ENCODE peak calls at places on chromosomes 2 and 18, in six cellular contexts. C, D, W, B, Y and P are unnamed samples.

GRCh38 chr2:200131307-200131706 is 175.2 kb upstream of the SPATS2L start:
- DNase-seq in C (no peak), D (no peak), W (no peak), B (no peak), Y (no peak), P (no peak)

GRCh38 chr2:207543272-207543671 is 13.5 kb downstream of the CREB1 start:
- DNase-seq in C (no peak), D (no peak), W (no peak), B (no peak), Y (no peak), P (no peak)

GRCh38 chr2:58350484-58350883 is 109.4 kb upstream of the FANCL start:
- DNase-seq in C (no peak), D (no peak), W (no peak), B (no peak), Y (no peak), P (no peak)

GRCh38 chr2:72561621-72562318 is 264.1 kb downstream of the EXOC6B start:
- DNase-seq in C (no peak), D (no peak), W (no peak), B (no peak), Y (no peak), P (no peak)

GRCh38 chr18:8264861-8265411 is 344.3 kb upstream of the RAB12 start:
- DNase-seq in C (no peak), D (no peak), W (no peak), B (no peak), Y (no peak), P (no peak)

GRCh38 chr2:165637396-165637795 is 156.7 kb downstream of the GALNT3 start:
- DNase-seq in C (no peak), D (no peak), W (no peak), B (no peak), Y (no peak), P (peak)

GRCh38 chr2:240383099-240383758 is 52.2 kb upstream of the GPC1 start:
- DNase-seq in C (no peak), D (peak), W (no peak), B (peak), Y (peak), P (no peak)

GRCh38 chr2:147135401-147135800 is 709.4 kb upstream of the ACVR2A start:
- DNase-seq in C (no peak), D (no peak), W (no peak), B (no peak), Y (no peak), P (no peak)

GRCh38 chr2:202036601-202037037 is 3.0 kb downstream of the FZD7 start:
- DNase-seq in C (no peak), D (peak), W (no peak), B (no peak), Y (peak), P (no peak)

GRCh38 chr2:216352653-216353270 is 19.5 kb downstream of the MARCHF4 start:
- DNase-seq in C (no peak), D (no peak), W (no peak), B (no peak), Y (no peak), P (no peak)

GRCh38 chr2:31140151-31140550 is 1.9 kb upstream of the GALNT14 start:
- DNase-seq in C (no peak), D (no peak), W (no peak), B (no peak), Y (no peak), P (no peak)

GRCh38 chr18:67639872-67640271 is 123.4 kb upstream of the DSEL start:
- DNase-seq in C (no peak), D (no peak), W (no peak), B (no peak), Y (no peak), P (no peak)

GRCh38 chr18:44654555-44654954 is 26.1 kb upstream of the SETBP1 start:
- DNase-seq in C (no peak), D (no peak), W (no peak), B (no peak), Y (no peak), P (peak)

GRCh38 chr2:140200307-140200706 is 1420.1 kb upstream of the NXPH2 start:
- DNase-seq in C (no peak), D (no peak), W (no peak), B (no peak), Y (no peak), P (no peak)

GRCh38 chr2:19806131-19806530 is 95.7 kb downstream of the TTC32 start:
- DNase-seq in C (no peak), D (no peak), W (no peak), B (no peak), Y (no peak), P (no peak)

GRCh38 chr2:38409136-38409903 is 32.2 kb upstream of the ATL2 start:
- DNase-seq in C (no peak), D (no peak), W (peak), B (peak), Y (peak), P (no peak)

GRCh38 chr18:55577812-55578539 is 10.0 kb downstream of the TCF4 start:
- DNase-seq in C (no peak), D (no peak), W (no peak), B (no peak), Y (no peak), P (no peak)

GRCh38 chr2:168311265-168311925 is 64.0 kb upstream of the STK39 start:
- DNase-seq in C (no peak), D (no peak), W (no peak), B (no peak), Y (no peak), P (no peak)

GRCh38 chr18:27863780-27864430 is 313.0 kb downstream of the CDH2 start:
- DNase-seq in C (no peak), D (no peak), W (no peak), B (no peak), Y (no peak), P (no peak)

GRCh38 chr2:230877737-230878598 is 13.2 kb downstream of the ITM2C start:
- DNase-seq in C (no peak), D (peak), W (no peak), B (no peak), Y (no peak), P (no peak)

GRCh38 chr2:227325824-227326195 is 759 bp downstream of the MFF start:
- DNase-seq in C (peak), D (peak), W (peak), B (peak), Y (peak), P (peak)

GRCh38 chr2:133780099-133780996 is 212.1 kb upstream of the NCKAP5 start:
- DNase-seq in C (no peak), D (no peak), W (peak), B (no peak), Y (no peak), P (peak)

GRCh38 chr18:31661965-31662364 is 22.4 kb downstream of the B4GALT6 start:
- DNase-seq in C (no peak), D (no peak), W (no peak), B (no peak), Y (no peak), P (no peak)

GRCh38 chr18:69916412-69916811 is 31.3 kb downstream of the CD226 start:
- DNase-seq in C (no peak), D (no peak), W (no peak), B (no peak), Y (no peak), P (peak)

GRCh38 chr2:27051902-27052645 is 606 bp downstream of the AGBL5 start:
- DNase-seq in C (no peak), D (peak), W (no peak), B (peak), Y (peak), P (no peak)

GRCh38 chr2:84280873-84281272 is 178.2 kb downstream of the SUCLG1 start:
- DNase-seq in C (no peak), D (no peak), W (no peak), B (no peak), Y (no peak), P (no peak)

GRCh38 chr2:102119255-102119654 is 23.3 kb upstream of the IL1R1 start:
- DNase-seq in C (no peak), D (no peak), W (no peak), B (no peak), Y (no peak), P (no peak)

GRCh38 chr18:48340502-48340901 is 68.7 kb downstream of the ZBTB7C start:
- DNase-seq in C (no peak), D (no peak), W (no peak), B (no peak), Y (no peak), P (no peak)

GRCh38 chr2:230217424-230217823 is 2.4 kb downstream of the SP110 start:
- DNase-seq in C (peak), D (no peak), W (peak), B (no peak), Y (no peak), P (no peak)

GRCh38 chr2:9897331-9897737 is 54.1 kb downstream of the TAF1B start:
- DNase-seq in C (no peak), D (no peak), W (no peak), B (no peak), Y (peak), P (peak)

GRCh38 chr2:132783883-132784282 is 113.9 kb upstream of the LYPD1 start:
- DNase-seq in C (no peak), D (peak), W (no peak), B (no peak), Y (no peak), P (no peak)

GRCh38 chr2:235605306-235605998 is 111.6 kb downstream of the AGAP1 start:
- DNase-seq in C (no peak), D (peak), W (no peak), B (peak), Y (peak), P (peak)

GRCh38 chr2:44543773-44544725 is 182.3 kb downstream of the CAMKMT start:
- DNase-seq in C (no peak), D (no peak), W (no peak), B (no peak), Y (no peak), P (peak)

GRCh38 chr2:16012626-16013501 is 72.5 kb downstream of the MYCN start:
- DNase-seq in C (no peak), D (no peak), W (no peak), B (peak), Y (no peak), P (peak)

GRCh38 chr18:45009766-45010165 is 329.1 kb downstream of the SETBP1 start:
- DNase-seq in C (no peak), D (no peak), W (no peak), B (no peak), Y (no peak), P (no peak)

GRCh38 chr2:166453995-166454595 is 40.0 kb downstream of the SCN7A start:
- DNase-seq in C (no peak), D (no peak), W (no peak), B (no peak), Y (no peak), P (no peak)

GRCh38 chr2:128307595-128307994 is 11.1 kb downstream of the HS6ST1 start:
- DNase-seq in C (no peak), D (no peak), W (no peak), B (peak), Y (peak), P (no peak)

GRCh38 chr2:128306931-128307460 is 11.7 kb downstream of the HS6ST1 start:
- DNase-seq in C (no peak), D (peak), W (no peak), B (peak), Y (peak), P (no peak)

GRCh38 chr2:128305555-128306080 is 13.1 kb downstream of the HS6ST1 start:
- DNase-seq in C (no peak), D (peak), W (peak), B (peak), Y (no peak), P (peak)

GRCh38 chr2:128304715-128305554 is 13.7 kb downstream of the HS6ST1 start:
- DNase-seq in C (no peak), D (peak), W (no peak), B (peak), Y (peak), P (peak)

DNA sequence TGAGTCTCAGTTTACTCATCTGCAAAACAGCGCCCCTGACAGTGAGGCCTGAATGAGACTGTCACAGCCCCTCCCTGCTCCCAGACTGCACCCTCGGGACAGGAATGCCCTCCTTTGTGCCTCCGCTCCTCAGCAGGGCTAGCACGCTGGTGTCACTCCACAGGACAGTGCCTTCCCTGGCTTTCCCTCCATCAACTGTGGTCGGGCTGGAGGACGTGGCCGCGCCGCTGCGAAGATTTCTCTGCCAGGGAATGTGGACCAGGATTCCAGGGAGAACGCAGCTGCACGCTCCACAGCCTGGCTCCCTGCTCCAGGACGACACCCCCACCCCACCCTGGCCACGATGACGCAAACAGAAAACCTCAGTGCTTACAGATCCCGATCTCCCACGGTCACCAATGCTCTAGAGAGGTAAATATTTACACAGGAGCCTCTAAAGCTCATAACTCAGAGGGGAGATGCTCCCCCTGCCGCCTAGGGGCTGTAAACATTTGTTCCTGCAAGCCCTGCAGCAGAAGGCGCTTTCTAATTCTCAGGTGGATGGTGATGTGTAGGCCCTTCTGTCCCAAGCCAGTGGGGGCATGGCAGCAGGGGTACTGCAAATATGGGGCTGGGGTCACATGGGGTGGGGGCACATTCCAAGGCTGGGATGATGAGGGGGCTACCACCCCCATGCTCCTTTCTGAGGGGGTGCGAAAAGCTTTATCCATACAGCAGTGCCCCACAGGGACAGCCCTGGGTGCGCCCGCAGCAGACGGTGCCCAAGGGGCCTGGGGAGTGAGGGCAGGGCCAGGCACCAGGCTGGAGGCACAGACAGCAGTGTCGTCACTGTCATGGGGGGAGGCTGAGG is 12.4 kb downstream of the HS6ST1 start:
- DNase-seq in C (no peak), D (peak), W (no peak), B (peak), Y (peak), P (peak)
- TF ChIP-seq CTCF in C (no peak), D (no peak), W (no peak), B (no peak), Y (peak), P (peak)

GRCh38 chr2:222892321-222892720 is 31.5 kb downstream of the ACSL3 start:
- DNase-seq in C (peak), D (no peak), W (no peak), B (no peak), Y (no peak), P (peak)
- H3K27ac ChIP-seq in C (peak), D (no peak), W (no peak), B (peak), Y (no peak), P (no peak)

GRCh38 chr2:232464534-232464865 is 8.5 kb downstream of the ALPI start:
- DNase-seq in C (no peak), D (no peak), W (no peak), B (peak), Y (no peak), P (no peak)
- TF ChIP-seq CTCF in C (no peak), D (no peak), W (no peak), B (no peak), Y (no peak), P (no peak)

DNA sequence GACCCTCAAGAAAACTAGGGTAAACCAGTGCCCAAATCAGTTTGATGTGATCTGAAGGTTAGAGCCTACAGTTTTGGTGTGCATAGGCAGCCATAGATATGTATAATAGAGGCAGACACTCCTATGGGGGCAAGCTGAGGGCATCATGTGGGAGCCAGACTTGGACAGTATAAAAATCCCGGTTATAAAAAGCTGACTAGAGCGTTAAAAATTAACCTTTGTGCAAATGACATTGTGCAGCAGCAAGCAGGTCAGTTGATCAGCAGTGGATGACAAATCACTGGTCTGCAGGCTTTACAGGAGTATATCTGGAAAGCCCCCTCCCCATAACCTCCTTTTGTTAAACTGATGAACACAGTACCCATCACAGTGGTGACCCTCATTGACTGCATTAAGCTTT is 107.8 kb downstream of the CTNNA2 start:
- DNase-seq in C (no peak), D (no peak), W (no peak), B (no peak), Y (no peak), P (no peak)
- H3K27ac ChIP-seq in C (no peak), D (no peak), W (no peak), B (no peak), Y (no peak), P (no peak)

GRCh38 chr18:58391932-58392331 is 237.0 kb downstream of the ALPK2 start:
- DNase-seq in C (no peak), D (no peak), W (no peak), B (no peak), Y (no peak), P (no peak)
- TF ChIP-seq CTCF in C (no peak), D (no peak), W (no peak), B (no peak), Y (no peak), P (no peak)

GRCh38 chr2:164570475-164570874 is 50.8 kb downstream of the GRB14 start:
- DNase-seq in C (no peak), D (no peak), W (no peak), B (no peak), Y (no peak), P (no peak)

GRCh38 chr2:164567335-164567989 is 53.8 kb downstream of the GRB14 start:
- DNase-seq in C (no peak), D (no peak), W (no peak), B (no peak), Y (no peak), P (no peak)

GRCh38 chr2:164565345-164565744 is 55.9 kb downstream of the GRB14 start:
- DNase-seq in C (no peak), D (no peak), W (no peak), B (no peak), Y (no peak), P (no peak)

GRCh38 chr2:164569334-164569733 is 51.9 kb downstream of the GRB14 start:
- DNase-seq in C (no peak), D (no peak), W (no peak), B (no peak), Y (no peak), P (no peak)

GRCh38 chr2:164568317-164568716 is 53.0 kb downstream of the GRB14 start:
- DNase-seq in C (no peak), D (no peak), W (no peak), B (no peak), Y (no peak), P (no peak)
- H3K27ac ChIP-seq in C (no peak), D (peak), W (no peak), B (no peak), Y (no peak), P (no peak)

DNA sequence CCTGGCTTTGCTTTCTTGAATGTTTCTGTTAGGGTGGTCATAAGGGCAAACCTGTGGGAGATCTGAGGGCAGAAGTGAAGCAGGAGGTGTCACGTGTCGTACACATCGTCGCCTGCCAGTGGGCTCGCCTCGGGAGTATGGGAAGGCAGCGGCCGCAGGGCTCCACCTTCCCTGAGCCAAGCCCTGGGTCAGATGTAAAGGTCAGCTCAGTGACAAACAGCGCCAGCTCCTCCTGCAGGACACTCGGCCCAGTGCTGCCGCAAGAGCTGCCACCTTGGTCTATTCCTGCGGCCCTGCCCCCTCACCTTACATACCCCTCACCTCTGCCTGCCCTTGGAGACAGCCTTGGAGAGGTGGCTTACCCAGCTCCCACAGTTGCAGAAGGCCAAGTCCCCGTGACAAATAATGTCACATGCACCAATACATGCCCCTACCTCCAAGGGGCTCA is 64.2 kb downstream of the PSMG2 start:
- DNase-seq in C (no peak), D (peak), W (no peak), B (no peak), Y (no peak), P (no peak)
- TF ChIP-seq CTCF in C (no peak), D (no peak), W (no peak), B (no peak), Y (no peak), P (no peak)

GRCh38 chr2:203580846-203581245 is 45.7 kb upstream of the RAPH1 start:
- DNase-seq in C (no peak), D (no peak), W (no peak), B (no peak), Y (no peak), P (no peak)
- H3K27ac ChIP-seq in C (no peak), D (peak), W (no peak), B (no peak), Y (no peak), P (no peak)

GRCh38 chr2:46145840-46146239 is 151.4 kb upstream of the EPAS1 start:
- DNase-seq in C (no peak), D (no peak), W (no peak), B (no peak), Y (no peak), P (no peak)

GRCh38 chr2:46148369-46148736 is 148.9 kb upstream of the EPAS1 start:
- DNase-seq in C (no peak), D (no peak), W (no peak), B (no peak), Y (no peak), P (no peak)

GRCh38 chr2:46146866-46147502 is 150.2 kb upstream of the EPAS1 start:
- DNase-seq in C (no peak), D (no peak), W (no peak), B (no peak), Y (no peak), P (no peak)

GRCh38 chr2:46150445-46150970 is 146.7 kb upstream of the EPAS1 start:
- DNase-seq in C (no peak), D (no peak), W (no peak), B (no peak), Y (no peak), P (no peak)

DNA sequence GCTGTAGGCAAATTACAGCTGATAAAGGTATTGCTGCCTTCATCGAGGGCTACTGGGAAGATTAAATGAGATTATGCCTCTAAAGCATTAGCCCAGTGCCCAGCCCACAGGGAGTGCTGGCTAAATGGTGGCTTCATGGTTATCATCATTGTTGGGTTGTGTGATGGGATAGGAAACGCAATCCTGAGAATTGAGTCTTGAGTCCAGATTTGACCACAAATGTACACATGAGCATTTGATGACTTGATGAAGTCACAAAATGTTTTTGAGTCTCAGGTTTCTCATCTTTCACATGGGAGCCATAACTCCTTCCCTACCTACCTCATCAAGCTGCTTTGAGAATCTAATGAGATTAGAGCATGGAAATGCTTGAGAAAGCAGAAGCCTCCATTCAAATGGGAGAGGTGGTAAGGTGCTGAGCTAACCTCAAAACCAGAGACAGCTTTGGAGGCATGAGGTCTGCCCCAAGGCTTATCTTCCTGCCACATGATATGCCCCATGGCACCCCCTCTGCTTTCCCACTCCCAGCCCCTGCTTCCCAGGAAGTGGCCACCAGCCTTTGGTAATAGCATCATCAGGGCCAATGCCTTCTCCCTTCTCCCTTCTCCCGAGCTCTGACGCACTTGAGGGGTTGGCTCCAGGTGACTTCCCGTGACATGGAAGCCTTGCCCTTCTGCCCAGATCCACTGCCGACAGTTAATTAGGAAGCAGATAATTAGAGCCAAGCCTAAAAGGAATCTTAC is 149.4 kb upstream of the EPAS1 start:
- DNase-seq in C (no peak), D (no peak), W (no peak), B (no peak), Y (no peak), P (no peak)
- TF ChIP-seq CTCF in C (no peak), D (no peak), W (no peak), B (no peak), Y (no peak), P (no peak)